ENCODE peak calls at places on chromosomes 3 and 15, in four cellular contexts. One of them, this sample, is unnamed. For H3K27me3 and H3K4me1, the result is how much of the 10 kb centered on the place peaks cover.

GRCh38 chr3:81436182-81436581 is 325.3 kb downstream of the GBE1 start:
- DNase-seq in gastrocnemius medialis: no peak
- DNase-seq in CD4-positive, CD25-positive, alpha-beta regulatory T cell: no peak
- DNase-seq in right lobe of liver: no peak
- DNase-seq in this sample: no peak

GRCh38 chr15:90004671-90005070 is 3.5 kb downstream of the ZNF710 start:
- DNase-seq in CD4-positive, CD25-positive, alpha-beta regulatory T cell: no peak
- DNase-seq in right lobe of liver: peak
- DNase-seq in gastrocnemius medialis: no peak
- DNase-seq in this sample: no peak

GRCh38 chr15:99614749-99615288 is 49.0 kb downstream of the MEF2A start:
- DNase-seq in gastrocnemius medialis: no peak
- DNase-seq in CD4-positive, CD25-positive, alpha-beta regulatory T cell: no peak
- DNase-seq in right lobe of liver: no peak
- DNase-seq in this sample: no peak

GRCh38 chr3:47984089-47984759 is 32.0 kb downstream of the MAP4 start:
- DNase-seq in CD4-positive, CD25-positive, alpha-beta regulatory T cell: no peak
- DNase-seq in right lobe of liver: no peak
- DNase-seq in gastrocnemius medialis: no peak
- DNase-seq in this sample: no peak

GRCh38 chr3:141294848-141295247 is 63.2 kb downstream of the PXYLP1 start:
- DNase-seq in gastrocnemius medialis: no peak
- DNase-seq in right lobe of liver: no peak
- DNase-seq in CD4-positive, CD25-positive, alpha-beta regulatory T cell: no peak
- DNase-seq in this sample: no peak

GRCh38 chr3:122258757-122259371 is 66.2 kb upstream of the CSTA start:
- DNase-seq in gastrocnemius medialis: peak
- DNase-seq in right lobe of liver: peak
- DNase-seq in CD4-positive, CD25-positive, alpha-beta regulatory T cell: no peak
- DNase-seq in this sample: peak

GRCh38 chr3:166265153-166265552 is 427.9 kb upstream of the BCHE start:
- DNase-seq in gastrocnemius medialis: no peak
- DNase-seq in CD4-positive, CD25-positive, alpha-beta regulatory T cell: no peak
- DNase-seq in right lobe of liver: no peak
- DNase-seq in this sample: no peak

GRCh38 chr3:71160800-71161546 is 422.6 kb downstream of the FOXP1 start:
- DNase-seq in CD4-positive, CD25-positive, alpha-beta regulatory T cell: no peak
- DNase-seq in gastrocnemius medialis: no peak
- DNase-seq in right lobe of liver: no peak
- DNase-seq in this sample: no peak

GRCh38 chr3:66279168-66279567 is 58.4 kb downstream of the SLC25A26 start:
- DNase-seq in CD4-positive, CD25-positive, alpha-beta regulatory T cell: no peak
- DNase-seq in gastrocnemius medialis: no peak
- DNase-seq in right lobe of liver: no peak
- DNase-seq in this sample: no peak

GRCh38 chr3:70712449-70713082 is 400.1 kb upstream of the MDFIC2 start:
- DNase-seq in gastrocnemius medialis: no peak
- DNase-seq in CD4-positive, CD25-positive, alpha-beta regulatory T cell: no peak
- DNase-seq in right lobe of liver: no peak
- DNase-seq in this sample: no peak

GRCh38 chr3:71121429-71122167 is 461.9 kb downstream of the FOXP1 start:
- DNase-seq in gastrocnemius medialis: no peak
- DNase-seq in right lobe of liver: no peak
- DNase-seq in CD4-positive, CD25-positive, alpha-beta regulatory T cell: no peak
- DNase-seq in this sample: no peak

GRCh38 chr3:169772530-169772950 is 656 bp upstream of the MYNN start:
- DNase-seq in gastrocnemius medialis: peak
- DNase-seq in CD4-positive, CD25-positive, alpha-beta regulatory T cell: peak
- DNase-seq in right lobe of liver: peak
- DNase-seq in this sample: peak

GRCh38 chr3:10522646-10523303 is 17.4 kb upstream of the ATP2B2 start:
- DNase-seq in right lobe of liver: peak
- DNase-seq in CD4-positive, CD25-positive, alpha-beta regulatory T cell: no peak
- DNase-seq in gastrocnemius medialis: no peak
- DNase-seq in this sample: no peak

GRCh38 chr3:3105815-3106214 is 4.4 kb downstream of the IL5RA start:
- DNase-seq in right lobe of liver: no peak
- DNase-seq in CD4-positive, CD25-positive, alpha-beta regulatory T cell: no peak
- DNase-seq in gastrocnemius medialis: no peak
- DNase-seq in this sample: no peak

GRCh38 chr3:184359610-184360009 is 1.8 kb downstream of the CLCN2 start:
- DNase-seq in CD4-positive, CD25-positive, alpha-beta regulatory T cell: no peak
- DNase-seq in right lobe of liver: no peak
- DNase-seq in gastrocnemius medialis: no peak
- DNase-seq in this sample: peak

GRCh38 chr3:12627371-12627770 is 36.5 kb downstream of the RAF1 start:
- DNase-seq in gastrocnemius medialis: no peak
- DNase-seq in CD4-positive, CD25-positive, alpha-beta regulatory T cell: no peak
- DNase-seq in right lobe of liver: no peak
- DNase-seq in this sample: no peak

GRCh38 chr15:101026686-101027272 is 107.6 kb downstream of the LRRK1 start:
- DNase-seq in CD4-positive, CD25-positive, alpha-beta regulatory T cell: no peak
- DNase-seq in gastrocnemius medialis: no peak
- DNase-seq in right lobe of liver: peak
- DNase-seq in this sample: peak
- H3K27me3 ChIP-seq in CD4-positive, CD25-positive, alpha-beta regulatory T cell: under half
- H3K27me3 ChIP-seq in gastrocnemius medialis: under half
- H3K27me3 ChIP-seq in right lobe of liver: under half
- H3K27me3 ChIP-seq in this sample: under half

DNA sequence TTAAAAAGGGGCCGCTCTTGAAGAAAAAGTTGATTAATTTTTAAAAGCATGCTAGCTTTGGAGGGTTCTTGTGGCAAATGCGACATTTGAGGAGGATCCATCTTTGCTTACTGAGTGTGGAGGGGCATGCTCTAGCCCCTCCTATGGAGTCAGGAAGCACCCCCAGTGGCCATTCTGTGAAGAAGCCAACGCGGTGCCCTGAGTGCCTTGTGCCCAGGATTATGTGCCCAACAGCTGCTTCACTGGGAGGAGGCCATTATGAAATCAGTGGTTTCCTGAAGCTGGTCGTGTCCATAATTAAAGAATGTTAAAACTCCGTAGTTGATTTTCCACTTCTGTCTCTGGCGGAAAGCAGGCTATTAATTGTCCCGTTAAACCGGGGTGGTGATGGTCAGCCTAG is 69.1 kb upstream of the TNFAIP8L3 start:
- DNase-seq in gastrocnemius medialis: no peak
- DNase-seq in CD4-positive, CD25-positive, alpha-beta regulatory T cell: no peak
- DNase-seq in right lobe of liver: no peak
- DNase-seq in this sample: no peak
- H3K27ac ChIP-seq in gastrocnemius medialis: peak
- H3K27ac ChIP-seq in CD4-positive, CD25-positive, alpha-beta regulatory T cell: no peak
- H3K27ac ChIP-seq in right lobe of liver: no peak
- H3K27ac ChIP-seq in this sample: no peak

DNA sequence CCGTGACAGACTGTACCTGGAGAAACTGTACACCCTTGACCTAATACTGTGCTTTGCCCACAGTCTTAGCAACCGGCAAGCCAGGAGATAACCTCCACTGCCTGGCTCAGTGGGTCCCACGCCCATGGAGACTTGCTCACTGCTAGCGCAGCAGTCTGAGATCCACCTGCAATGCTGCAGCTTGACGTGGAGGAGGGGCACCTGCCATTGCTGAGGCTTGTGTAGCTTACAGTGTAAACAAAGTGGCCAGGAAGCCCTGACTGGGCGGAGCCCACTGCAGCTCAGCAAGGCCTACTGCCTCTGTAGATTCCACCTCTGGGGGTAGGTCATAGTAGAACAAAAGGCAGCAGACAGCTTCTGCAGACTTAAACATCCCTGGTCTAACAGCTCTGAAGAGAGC is 189.3 kb downstream of the EDEM1 start:
- DNase-seq in CD4-positive, CD25-positive, alpha-beta regulatory T cell: no peak
- DNase-seq in right lobe of liver: no peak
- DNase-seq in gastrocnemius medialis: no peak
- DNase-seq in this sample: peak
- H3K4me1 ChIP-seq in CD4-positive, CD25-positive, alpha-beta regulatory T cell: under half
- H3K4me1 ChIP-seq in right lobe of liver: under half
- H3K4me1 ChIP-seq in gastrocnemius medialis: under half
- H3K4me1 ChIP-seq in this sample: under half

GRCh38 chr15:73440571-73440970 is 2.4 kb upstream of the REC114 start:
- DNase-seq in gastrocnemius medialis: no peak
- DNase-seq in right lobe of liver: no peak
- DNase-seq in CD4-positive, CD25-positive, alpha-beta regulatory T cell: no peak
- DNase-seq in this sample: no peak

GRCh38 chr15:73433878-73434277 is 9.1 kb upstream of the REC114 start:
- DNase-seq in CD4-positive, CD25-positive, alpha-beta regulatory T cell: no peak
- DNase-seq in gastrocnemius medialis: no peak
- DNase-seq in right lobe of liver: no peak
- DNase-seq in this sample: no peak

GRCh38 chr15:73438651-73439050 is 4.3 kb upstream of the REC114 start:
- DNase-seq in CD4-positive, CD25-positive, alpha-beta regulatory T cell: no peak
- DNase-seq in right lobe of liver: no peak
- DNase-seq in gastrocnemius medialis: no peak
- DNase-seq in this sample: no peak

GRCh38 chr15:73442436-73442835 is 528 bp upstream of the REC114 start:
- DNase-seq in gastrocnemius medialis: no peak
- DNase-seq in CD4-positive, CD25-positive, alpha-beta regulatory T cell: no peak
- DNase-seq in right lobe of liver: no peak
- DNase-seq in this sample: no peak

DNA sequence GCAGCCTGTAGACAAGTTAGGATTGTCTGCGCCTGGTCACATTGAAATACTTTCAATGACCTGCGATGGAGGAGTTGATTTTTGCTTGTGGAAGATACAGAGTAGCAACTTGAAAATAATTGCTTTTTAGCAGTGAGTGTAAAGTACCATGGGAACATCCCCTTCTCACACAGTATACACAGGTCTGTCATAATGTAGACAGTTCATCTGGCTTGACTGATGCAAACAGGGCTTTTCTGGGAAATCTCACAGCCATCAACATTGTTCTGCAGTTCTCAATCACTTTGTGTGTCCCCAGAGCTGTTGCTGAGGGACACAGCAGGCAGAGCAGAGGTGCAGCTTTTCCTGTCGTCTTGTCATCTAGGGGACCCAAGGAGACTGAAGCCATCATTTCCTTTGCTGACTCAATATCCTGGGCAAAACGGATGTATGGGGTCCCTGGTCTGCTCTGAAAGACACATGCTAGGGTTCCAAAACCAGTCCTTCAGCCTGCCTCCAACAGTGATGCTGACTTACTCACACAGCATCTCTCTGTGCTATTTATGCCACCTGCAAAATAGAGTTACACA is 5.3 kb upstream of the REC114 start:
- DNase-seq in right lobe of liver: no peak
- DNase-seq in CD4-positive, CD25-positive, alpha-beta regulatory T cell: no peak
- DNase-seq in gastrocnemius medialis: no peak
- DNase-seq in this sample: no peak
- H3K27me3 ChIP-seq in right lobe of liver: under half
- H3K27me3 ChIP-seq in CD4-positive, CD25-positive, alpha-beta regulatory T cell: under half
- H3K27me3 ChIP-seq in gastrocnemius medialis: under half
- H3K27me3 ChIP-seq in this sample: under half

GRCh38 chr15:34721157-34721801 is 33.5 kb downstream of the GJD2 start:
- DNase-seq in right lobe of liver: no peak
- DNase-seq in CD4-positive, CD25-positive, alpha-beta regulatory T cell: no peak
- DNase-seq in gastrocnemius medialis: no peak
- DNase-seq in this sample: no peak
- H3K27ac ChIP-seq in right lobe of liver: no peak
- H3K27ac ChIP-seq in CD4-positive, CD25-positive, alpha-beta regulatory T cell: no peak
- H3K27ac ChIP-seq in gastrocnemius medialis: peak
- H3K27ac ChIP-seq in this sample: no peak

GRCh38 chr3:139308156-139309017 is 35.4 kb upstream of the MRPS22 start:
- DNase-seq in CD4-positive, CD25-positive, alpha-beta regulatory T cell: no peak
- DNase-seq in gastrocnemius medialis: no peak
- DNase-seq in right lobe of liver: no peak
- DNase-seq in this sample: no peak
- H3K4me1 ChIP-seq in CD4-positive, CD25-positive, alpha-beta regulatory T cell: under half
- H3K4me1 ChIP-seq in gastrocnemius medialis: under half
- H3K4me1 ChIP-seq in right lobe of liver: under half
- H3K4me1 ChIP-seq in this sample: under half

DNA sequence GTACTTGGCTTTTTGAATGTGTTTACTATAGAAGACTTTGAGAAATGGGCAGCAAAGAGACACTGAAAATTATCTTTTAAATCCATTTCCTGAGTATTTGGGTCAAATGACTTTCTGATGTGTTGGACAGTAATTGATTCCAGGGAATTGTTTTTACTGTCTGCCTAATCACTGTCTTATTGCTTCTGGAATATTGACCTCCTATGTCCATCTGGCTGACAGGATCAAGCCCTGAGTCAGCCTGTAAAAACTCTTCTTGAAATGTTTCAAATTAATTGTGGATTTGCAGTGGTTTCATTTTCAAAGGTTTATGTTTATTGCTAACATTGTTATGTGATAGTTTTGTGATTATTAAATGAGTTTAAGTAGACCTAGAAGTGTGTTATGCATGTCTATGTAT is 50.6 kb upstream of the MLF1 start:
- DNase-seq in right lobe of liver: no peak
- DNase-seq in CD4-positive, CD25-positive, alpha-beta regulatory T cell: no peak
- DNase-seq in gastrocnemius medialis: no peak
- DNase-seq in this sample: no peak
- H3K27me3 ChIP-seq in right lobe of liver: under half
- H3K27me3 ChIP-seq in CD4-positive, CD25-positive, alpha-beta regulatory T cell: under half
- H3K27me3 ChIP-seq in gastrocnemius medialis: under half
- H3K27me3 ChIP-seq in this sample: under half